ENCODE peak calls at places on chromosomes 4 and X, in eight cellular contexts. D is endothelial cell, M is progenitor cell of endocrine pancreas, Q is mammary epithelial cell, V is GM10248, K is dorsolateral prefrontal cortex, A is AG09319, X is choroid plexus epithelial cell. T is an unnamed sample.

GRCh38 chr4:184163813-184164212 is 53.9 kb downstream of the ENPP6 start:
- DNase-seq in D (peak), M (peak), Q (peak), V (no peak), K (peak), A (no peak), X (peak), T (no peak)

GRCh38 chrX:12002876-12003275 is 135.4 kb upstream of the FRMPD4 start:
- DNase-seq in D (no peak), M (no peak), Q (peak), V (no peak), K (no peak), A (no peak), X (no peak), T (no peak)

GRCh38 chrX:37976153-37976552 is 30.2 kb upstream of the SYTL5 start:
- DNase-seq in D (no peak), M (no peak), Q (no peak), V (no peak), K (no peak), A (no peak), X (peak), T (no peak)

GRCh38 chr4:186808635-186809018 is 85.0 kb upstream of the FAT1 start:
- DNase-seq in D (no peak), M (no peak), Q (peak), V (no peak), K (no peak), A (no peak), X (peak), T (no peak)

GRCh38 chr4:24928708-24929107 is 15.9 kb upstream of the CCDC149 start:
- DNase-seq in D (no peak), M (no peak), Q (no peak), V (no peak), K (no peak), A (no peak), X (no peak), T (no peak)

GRCh38 chr4:121192500-121192899 is 28.4 kb upstream of the TNIP3 start:
- DNase-seq in D (peak), M (no peak), Q (peak), V (peak), K (no peak), A (peak), X (peak), T (no peak)

GRCh38 chr4:84669201-84669600 is 86.3 kb downstream of the CDS1 start:
- DNase-seq in D (no peak), M (no peak), Q (no peak), V (no peak), K (no peak), A (no peak), X (no peak), T (no peak)

GRCh38 chr4:74123065-74123728 is 24.2 kb upstream of the CXCL2 start:
- DNase-seq in D (no peak), M (no peak), Q (no peak), V (no peak), K (no peak), A (peak), X (peak), T (no peak)

GRCh38 chrX:55161581-55161980 is 58.6 kb upstream of the PAGE5 start:
- DNase-seq in D (peak), M (no peak), Q (peak), V (no peak), K (no peak), A (no peak), X (no peak), T (no peak)

GRCh38 chrX:4043951-4044350 is 330.5 kb upstream of the PRKX start:
- DNase-seq in D (no peak), M (no peak), Q (no peak), V (no peak), K (no peak), A (no peak), X (no peak), T (no peak)

GRCh38 chr4:36196145-36196925 is 48.0 kb downstream of the ARAP2 start:
- DNase-seq in D (no peak), M (no peak), Q (no peak), V (no peak), K (no peak), A (no peak), X (no peak), T (no peak)

GRCh38 chr4:970046-970745 is 3.2 kb downstream of the DGKQ start:
- DNase-seq in D (no peak), M (no peak), Q (no peak), V (no peak), K (no peak), A (no peak), X (no peak), T (no peak)

GRCh38 chrX:133754657-133755056 is 230.7 kb downstream of the GPC3 start:
- DNase-seq in D (no peak), M (no peak), Q (no peak), V (no peak), K (no peak), A (no peak), X (no peak), T (no peak)

GRCh38 chr4:27917381-27917780 is 1056.7 kb downstream of the STIM2 start:
- DNase-seq in D (no peak), M (no peak), Q (no peak), V (no peak), K (no peak), A (no peak), X (no peak), T (no peak)

GRCh38 chrX:123846598-123847038 is 13.2 kb upstream of the XIAP start:
- DNase-seq in D (no peak), M (no peak), Q (peak), V (no peak), K (no peak), A (no peak), X (peak), T (no peak)

GRCh38 chr4:39823193-39823592 is 125.3 kb downstream of the UBE2K start:
- DNase-seq in D (no peak), M (no peak), Q (no peak), V (no peak), K (no peak), A (peak), X (peak), T (no peak)

GRCh38 chr4:3813151-3813905 is 47.1 kb downstream of the ADRA2C start:
- DNase-seq in D (no peak), M (no peak), Q (no peak), V (no peak), K (no peak), A (no peak), X (no peak), T (peak)

GRCh38 chr4:44016582-44017421 is 431.8 kb downstream of the KCTD8 start:
- DNase-seq in D (no peak), M (no peak), Q (no peak), V (no peak), K (no peak), A (no peak), X (peak), T (no peak)

GRCh38 chrX:111124418-111124817 is 28.4 kb downstream of the PAK3 start:
- DNase-seq in D (no peak), M (no peak), Q (no peak), V (no peak), K (no peak), A (no peak), X (no peak), T (no peak)

GRCh38 chr4:15776871-15777648 is 1.1 kb upstream of the CD38 start:
- DNase-seq in D (no peak), M (no peak), Q (no peak), V (no peak), K (no peak), A (no peak), X (no peak), T (no peak)

GRCh38 chrX:144616317-144616716 is 631.0 kb upstream of the SPANXN1 start:
- DNase-seq in D (no peak), M (no peak), Q (peak), V (no peak), K (no peak), A (no peak), X (no peak), T (no peak)

GRCh38 chrX:56947695-56948094 is 47.6 kb downstream of the SPIN3 start:
- DNase-seq in D (no peak), M (no peak), Q (peak), V (no peak), K (no peak), A (no peak), X (peak), T (no peak)

GRCh38 chrX:16725067-16725466 is 5.7 kb downstream of the SYAP1 start:
- DNase-seq in D (no peak), M (no peak), Q (no peak), V (no peak), K (no peak), A (no peak), X (no peak), T (no peak)

GRCh38 chr4:56067826-56068225 is 119.1 kb downstream of the CEP135 start:
- DNase-seq in D (no peak), M (no peak), Q (no peak), V (no peak), K (no peak), A (no peak), X (no peak), T (no peak)

GRCh38 chr4:113383111-113383785 is 333.8 kb downstream of the ANK2 start:
- DNase-seq in D (no peak), M (no peak), Q (peak), V (no peak), K (no peak), A (peak), X (peak), T (no peak)

GRCh38 chr4:36224969-36225903 is 19.1 kb downstream of the ARAP2 start:
- DNase-seq in D (no peak), M (no peak), Q (no peak), V (no peak), K (peak), A (no peak), X (no peak), T (no peak)

GRCh38 chr4:15758294-15758693 is 19.8 kb upstream of the CD38 start:
- DNase-seq in D (no peak), M (no peak), Q (no peak), V (no peak), K (no peak), A (no peak), X (no peak), T (no peak)

GRCh38 chrX:139930923-139931645 is 1.8 kb downstream of the ATP11C start:
- DNase-seq in D (peak), M (peak), Q (peak), V (peak), K (no peak), A (no peak), X (peak), T (no peak)

GRCh38 chrX:38975368-38975767 is 174.1 kb downstream of the MID1IP1 start:
- DNase-seq in D (no peak), M (no peak), Q (no peak), V (no peak), K (no peak), A (no peak), X (peak), T (no peak)

GRCh38 chr4:159281781-159282180 is 178.9 kb downstream of the RAPGEF2 start:
- DNase-seq in D (no peak), M (no peak), Q (peak), V (no peak), K (no peak), A (no peak), X (no peak), T (no peak)

GRCh38 chr4:76640252-76640925 is 205.4 kb downstream of the SHROOM3 start:
- DNase-seq in D (no peak), M (no peak), Q (no peak), V (no peak), K (no peak), A (no peak), X (no peak), T (no peak)

GRCh38 chrX:11424903-11425674 is 131.9 kb downstream of the AMELX start:
- DNase-seq in D (no peak), M (no peak), Q (no peak), V (no peak), K (no peak), A (no peak), X (no peak), T (no peak)

GRCh38 chrX:15416133-15416993 is 32.1 kb upstream of the VEGFD start:
- DNase-seq in D (no peak), M (no peak), Q (no peak), V (no peak), K (no peak), A (no peak), X (no peak), T (no peak)

GRCh38 chrX:134688839-134689238 is 30.6 kb upstream of the PLAC1 start:
- DNase-seq in D (no peak), M (no peak), Q (peak), V (no peak), K (no peak), A (no peak), X (peak), T (no peak)

GRCh38 chr4:94240384-94240783 is 32.7 kb downstream of the SMARCAD1 start:
- DNase-seq in D (no peak), M (no peak), Q (no peak), V (no peak), K (no peak), A (no peak), X (no peak), T (no peak)

GRCh38 chr4:156476359-156476758 is 495.2 kb downstream of the PDGFC start:
- DNase-seq in D (no peak), M (no peak), Q (peak), V (no peak), K (no peak), A (peak), X (peak), T (no peak)

GRCh38 chrX:9654928-9655327 is 110.7 kb downstream of the GPR143 start:
- DNase-seq in D (no peak), M (no peak), Q (no peak), V (no peak), K (no peak), A (no peak), X (no peak), T (no peak)

DNA sequence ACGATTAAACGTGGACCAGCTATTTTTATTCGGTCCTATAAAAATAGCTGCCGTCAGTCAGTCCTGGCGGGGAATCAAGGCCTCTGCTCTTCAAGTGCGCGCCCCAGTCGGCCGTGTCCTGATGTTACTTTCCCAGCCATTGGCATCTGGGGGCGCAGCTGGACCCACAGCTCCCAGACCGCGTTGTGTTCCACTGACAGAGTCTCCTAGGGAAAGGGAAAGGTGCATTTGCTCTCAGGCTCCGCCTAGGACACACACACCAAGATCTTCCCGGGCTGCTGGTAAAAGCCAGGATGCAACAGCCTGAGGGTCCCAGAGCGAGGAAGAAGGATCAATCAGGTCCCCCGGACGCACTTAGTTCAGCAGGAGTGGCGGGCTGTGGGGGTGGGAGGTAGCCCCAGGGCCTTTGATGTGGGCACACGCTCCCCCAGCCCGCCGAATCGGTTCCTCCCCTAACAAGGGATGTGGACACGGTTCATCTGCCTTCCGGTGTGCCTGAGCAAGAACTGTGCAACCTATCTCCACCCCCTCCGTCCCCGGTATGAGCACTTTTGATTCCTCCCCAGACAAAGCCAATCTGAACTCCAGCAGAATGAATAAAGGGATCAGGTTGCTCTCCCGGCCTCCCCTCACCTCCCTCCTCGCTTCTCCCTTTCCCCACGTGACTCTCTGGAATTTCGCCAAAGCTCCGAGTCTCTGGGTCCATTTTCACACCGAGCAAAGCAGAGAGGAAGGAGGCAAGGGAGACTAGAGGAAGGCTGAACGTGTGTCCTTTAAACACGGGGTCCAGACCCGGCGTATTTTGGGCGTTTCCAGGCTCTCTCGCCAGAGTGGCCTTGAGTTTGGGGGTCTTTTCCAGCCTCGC is 626 bp upstream of the FRAS1 start:
- DNase-seq in D (peak), M (peak), Q (peak), V (peak), K (peak), A (peak), X (peak), T (no peak)
- TF ChIP-seq CTCF in D (no peak), M (peak), Q (peak), V (no peak), K (no peak), A (no peak), X (no peak), T (peak)

DNA sequence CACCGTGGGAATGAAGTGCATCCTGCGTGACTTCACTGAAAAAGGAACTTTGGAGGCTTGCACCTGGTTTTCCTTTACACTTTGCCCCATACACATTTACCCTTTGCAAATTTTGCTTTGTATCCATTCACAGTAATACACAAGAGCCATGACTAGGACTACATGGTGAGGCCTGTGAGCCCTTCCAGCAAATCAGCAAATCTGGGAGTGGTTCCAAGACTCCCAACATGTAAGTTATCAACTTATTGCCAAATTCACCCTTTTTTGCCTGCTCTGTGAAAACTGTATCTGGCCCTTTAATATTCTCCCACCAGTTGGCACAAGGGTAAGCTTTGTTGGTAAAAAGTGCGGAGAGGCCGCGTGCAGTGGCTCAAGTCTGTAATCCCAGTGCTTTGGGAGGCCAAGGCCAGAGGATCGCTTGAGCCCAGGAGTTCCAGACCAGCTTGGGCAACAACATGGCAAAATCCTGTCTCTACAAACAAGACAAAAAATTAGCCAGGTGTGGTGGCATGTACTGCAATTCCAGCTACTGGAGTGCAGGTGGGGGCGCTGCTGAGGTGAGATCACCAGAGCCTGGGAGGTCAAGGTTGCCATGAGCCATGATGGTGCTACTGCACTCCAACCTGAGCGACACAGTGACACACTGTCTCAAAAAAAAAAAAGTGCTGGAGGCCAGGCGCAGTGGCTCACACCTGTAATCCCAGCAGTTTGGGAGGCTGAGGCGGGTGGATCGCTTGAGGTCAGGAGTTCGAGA is 5.0 kb downstream of the PRMT9 start:
- DNase-seq in D (no peak), M (no peak), Q (no peak), V (no peak), K (no peak), A (no peak), X (peak), T (no peak)
- TF ChIP-seq CTCF in D (no peak), M (peak), Q (peak), V (no peak), K (no peak), A (no peak), X (no peak), T (peak)

GRCh38 chr4:100848865-100849264 is 331.0 kb upstream of the EMCN start:
- DNase-seq in D (no peak), M (no peak), Q (no peak), V (no peak), K (no peak), A (no peak), X (no peak), T (no peak)
- TF ChIP-seq CTCF in D (no peak), M (no peak), Q (no peak), V (peak), K (no peak), A (no peak), X (peak), T (peak)

DNA sequence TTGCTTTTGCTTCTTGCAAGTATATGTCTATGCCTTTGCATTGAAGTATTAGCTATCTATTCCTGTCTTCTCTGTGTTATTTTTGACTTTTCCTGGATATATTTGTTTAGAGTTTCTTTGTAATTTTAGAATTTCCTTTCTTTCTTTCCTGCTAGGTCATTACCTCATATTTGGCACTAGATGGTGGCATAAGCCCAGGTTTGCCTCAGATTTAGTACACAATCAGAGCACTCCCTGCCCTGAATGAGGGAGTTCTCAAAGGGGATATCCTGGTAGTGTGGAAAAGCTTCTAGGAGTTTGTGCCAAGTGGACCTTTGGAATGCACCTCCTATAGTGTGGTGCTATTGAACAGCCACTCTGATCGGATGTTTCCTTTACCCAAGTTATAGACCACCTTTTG is 181.6 kb downstream of the UGT8 start:
- DNase-seq in D (peak), M (peak), Q (no peak), V (no peak), K (no peak), A (no peak), X (peak), T (no peak)
- TF ChIP-seq CTCF in D (no peak), M (peak), Q (peak), V (peak), K (peak), A (no peak), X (peak), T (peak)

T was measured in chondrocyte.